ENCODE peak calls at places on chromosomes 1 and 21, in seven cellular contexts. T is psoas muscle, K is GM13977, J is tibial nerve, B is breast epithelium, N is dorsolateral prefrontal cortex, W is IMR-90. M is an unnamed sample.

GRCh38 chr1:15100369-15101111 is 53.0 kb upstream of the TMEM51 start:
- DNase-seq in T (no peak), K (peak), J (peak), B (no peak), N (peak), W (peak), M (no peak)

GRCh38 chr1:153430561-153430960 is 14.2 kb downstream of the S100A7A start:
- DNase-seq in T (no peak), K (no peak), J (no peak), B (no peak), N (no peak), W (no peak), M (no peak)

GRCh38 chr21:40471103-40471502 is 375.9 kb downstream of the DSCAM start:
- DNase-seq in T (no peak), K (no peak), J (no peak), B (no peak), N (no peak), W (no peak), M (no peak)

GRCh38 chr1:212973426-212973825 is 23.1 kb downstream of the VASH2 start:
- DNase-seq in T (no peak), K (no peak), J (no peak), B (no peak), N (no peak), W (no peak), M (no peak)

GRCh38 chr1:84855168-84855567 is 37.8 kb downstream of the LPAR3 start:
- DNase-seq in T (no peak), K (no peak), J (no peak), B (no peak), N (no peak), W (peak), M (no peak)

GRCh38 chr1:2558420-2558819 is 2.2 kb downstream of the TNFRSF14 start:
- DNase-seq in T (no peak), K (no peak), J (no peak), B (no peak), N (no peak), W (no peak), M (no peak)

GRCh38 chr1:184483101-184483813 is 96.4 kb downstream of the C1orf21 start:
- DNase-seq in T (peak), K (no peak), J (peak), B (peak), N (no peak), W (peak), M (peak)

GRCh38 chr1:230425252-230426061 is 675 bp downstream of the PGBD5 start:
- DNase-seq in T (no peak), K (peak), J (no peak), B (no peak), N (peak), W (no peak), M (no peak)

GRCh38 chr1:26411624-26412074 is 1.0 kb downstream of the LIN28A start:
- DNase-seq in T (no peak), K (no peak), J (no peak), B (no peak), N (no peak), W (no peak), M (no peak)

GRCh38 chr1:235423214-235423652 is 56.0 kb downstream of the TBCE start:
- DNase-seq in T (no peak), K (peak), J (no peak), B (no peak), N (no peak), W (no peak), M (no peak)

GRCh38 chr1:223846668-223847007 is 891 bp upstream of the TP53BP2 start:
- DNase-seq in T (no peak), K (no peak), J (no peak), B (no peak), N (no peak), W (no peak), M (no peak)

GRCh38 chr1:76713535-76713934 is 153.7 kb upstream of the ST6GALNAC5 start:
- DNase-seq in T (no peak), K (no peak), J (no peak), B (no peak), N (no peak), W (no peak), M (no peak)

GRCh38 chr1:42175314-42176054 is 10.9 kb upstream of the GUCA2A start:
- DNase-seq in T (no peak), K (no peak), J (no peak), B (no peak), N (no peak), W (no peak), M (no peak)

GRCh38 chr1:45954401-45954847 is 151.0 kb downstream of the MAST2 start:
- DNase-seq in T (no peak), K (no peak), J (no peak), B (no peak), N (no peak), W (peak), M (peak)

GRCh38 chr1:24912359-24913273 is 17.5 kb downstream of the RUNX3 start:
- DNase-seq in T (no peak), K (no peak), J (no peak), B (no peak), N (no peak), W (no peak), M (no peak)

GRCh38 chr1:47690341-47691244 is 252.7 kb downstream of the FOXD2 start:
- DNase-seq in T (no peak), K (no peak), J (no peak), B (no peak), N (no peak), W (no peak), M (no peak)

GRCh38 chr1:22255341-22256212 is 112.7 kb upstream of the WNT4 start:
- DNase-seq in T (no peak), K (no peak), J (no peak), B (no peak), N (no peak), W (no peak), M (no peak)

GRCh38 chr21:33036430-33037162 is 10.9 kb downstream of the OLIG2 start:
- DNase-seq in T (no peak), K (peak), J (no peak), B (no peak), N (no peak), W (peak), M (no peak)

GRCh38 chr1:190119683-190120082 is 358.0 kb downstream of the BRINP3 start:
- DNase-seq in T (no peak), K (no peak), J (no peak), B (no peak), N (no peak), W (no peak), M (no peak)

GRCh38 chr1:115373305-115373704 is 35.3 kb upstream of the NGF start:
- DNase-seq in T (no peak), K (no peak), J (no peak), B (no peak), N (no peak), W (peak), M (peak)

GRCh38 chr1:2358651-2359640 is 32.4 kb downstream of the MORN1 start:
- DNase-seq in T (no peak), K (no peak), J (no peak), B (no peak), N (no peak), W (no peak), M (no peak)

GRCh38 chr1:40267767-40268187 is 9.7 kb downstream of the ZMPSTE24 start:
- DNase-seq in T (no peak), K (no peak), J (no peak), B (no peak), N (no peak), W (peak), M (peak)

GRCh38 chr1:1051127-1051810 is 22.8 kb downstream of the RNF223 start:
- DNase-seq in T (no peak), K (no peak), J (no peak), B (no peak), N (no peak), W (no peak), M (no peak)

GRCh38 chr21:39014751-39015150 is 168.5 kb downstream of the PSMG1 start:
- DNase-seq in T (no peak), K (no peak), J (no peak), B (no peak), N (no peak), W (peak), M (peak)

GRCh38 chr1:55156608-55157007 is 58.6 kb downstream of the USP24 start:
- DNase-seq in T (no peak), K (no peak), J (no peak), B (no peak), N (no peak), W (no peak), M (no peak)

GRCh38 chr1:2290595-2291510 is 62.7 kb downstream of the SKI start:
- DNase-seq in T (peak), K (peak), J (peak), B (peak), N (peak), W (peak), M (peak)

GRCh38 chr1:230408971-230409370 is 17.2 kb downstream of the PGBD5 start:
- DNase-seq in T (no peak), K (no peak), J (no peak), B (no peak), N (no peak), W (no peak), M (no peak)

GRCh38 chr1:231923461-231924132 is 297.0 kb downstream of the DISC1 start:
- DNase-seq in T (no peak), K (no peak), J (no peak), B (no peak), N (peak), W (peak), M (no peak)

GRCh38 chr1:199226163-199226562 is 587.3 kb downstream of the PTPRC start:
- DNase-seq in T (no peak), K (peak), J (no peak), B (no peak), N (no peak), W (peak), M (no peak)

GRCh38 chr1:4778056-4778455 is 123.6 kb downstream of the AJAP1 start:
- DNase-seq in T (no peak), K (no peak), J (peak), B (no peak), N (peak), W (no peak), M (no peak)

GRCh38 chr1:92169161-92169560 is 48.6 kb upstream of the C1orf146 start:
- DNase-seq in T (no peak), K (no peak), J (no peak), B (no peak), N (no peak), W (no peak), M (no peak)

GRCh38 chr1:81424816-81425215 is 375.9 kb upstream of the ADGRL2 start:
- DNase-seq in T (no peak), K (no peak), J (no peak), B (no peak), N (no peak), W (no peak), M (no peak)

GRCh38 chr1:81420760-81421159 is 380.0 kb upstream of the ADGRL2 start:
- DNase-seq in T (no peak), K (no peak), J (no peak), B (no peak), N (no peak), W (no peak), M (no peak)

GRCh38 chr1:81428998-81429397 is 371.7 kb upstream of the ADGRL2 start:
- DNase-seq in T (no peak), K (no peak), J (no peak), B (no peak), N (no peak), W (no peak), M (no peak)

GRCh38 chr1:81424056-81424455 is 376.7 kb upstream of the ADGRL2 start:
- DNase-seq in T (no peak), K (no peak), J (no peak), B (no peak), N (no peak), W (peak), M (no peak)
- TF ChIP-seq CTCF in T (no peak), K (no peak), J (no peak), B (no peak), N (no peak), W (no peak), M (no peak)

DNA sequence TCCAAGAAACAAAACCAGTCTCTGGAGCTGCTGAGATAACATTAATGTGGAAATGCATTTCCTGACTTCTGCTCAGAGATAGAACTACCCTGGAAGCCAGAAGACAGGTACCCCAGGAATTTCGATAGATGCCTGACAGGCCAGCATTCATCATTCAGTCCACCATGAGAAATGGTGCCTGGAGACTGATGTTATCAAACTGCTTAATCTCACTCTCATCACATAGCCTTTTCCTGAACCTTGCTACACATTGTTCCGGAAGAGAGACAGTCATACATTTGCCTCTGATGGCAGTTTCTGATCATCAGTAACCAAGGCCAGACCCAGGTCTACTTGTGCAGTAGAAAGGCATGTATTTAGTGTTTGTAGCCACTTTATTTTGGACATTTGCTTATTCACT is 485.6 kb downstream of the NUF2 start:
- DNase-seq in T (no peak), K (no peak), J (no peak), B (no peak), N (no peak), W (no peak), M (no peak)
- TF ChIP-seq CTCF in T (no peak), K (no peak), J (no peak), B (no peak), N (no peak), W (no peak), M (no peak)

GRCh38 chr1:29245876-29246275 is 9.6 kb downstream of the PTPRU start:
- DNase-seq in T (no peak), K (no peak), J (no peak), B (no peak), N (peak), W (peak), M (no peak)
- TF ChIP-seq CTCF in T (no peak), K (peak), J (no peak), B (peak), N (peak), W (peak), M (peak)

DNA sequence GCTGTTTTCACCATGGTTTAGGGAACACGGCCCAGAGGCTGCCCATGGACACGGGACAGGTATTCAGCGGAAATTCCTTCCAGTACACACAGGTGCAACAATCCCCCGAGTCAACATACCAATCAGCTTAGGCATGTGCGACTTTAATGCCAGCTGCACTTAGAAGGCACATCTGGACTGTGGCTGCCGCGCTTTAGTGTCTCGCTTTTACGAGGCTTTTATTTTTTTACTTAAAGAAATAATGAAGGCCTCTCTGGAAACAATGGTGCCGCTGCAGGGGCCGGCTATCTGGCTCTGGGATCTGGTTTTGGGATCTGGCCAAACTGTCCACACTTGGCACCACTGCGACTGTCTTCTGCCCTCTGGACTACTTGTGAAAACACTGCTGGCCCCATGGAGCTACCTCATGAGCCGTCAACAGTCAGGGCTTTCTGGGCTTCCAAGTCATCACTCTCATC is 55.5 kb downstream of the SLC66A1 start:
- DNase-seq in T (no peak), K (no peak), J (no peak), B (peak), N (no peak), W (no peak), M (no peak)
- TF ChIP-seq CTCF in T (no peak), K (no peak), J (no peak), B (no peak), N (no peak), W (no peak), M (no peak)

GRCh38 chr1:71526824-71527223 is 446.0 kb upstream of the ZRANB2 start:
- DNase-seq in T (no peak), K (no peak), J (no peak), B (no peak), N (no peak), W (no peak), M (no peak)

GRCh38 chr1:71522721-71523120 is 441.9 kb upstream of the ZRANB2 start:
- DNase-seq in T (no peak), K (no peak), J (no peak), B (no peak), N (no peak), W (no peak), M (no peak)

DNA sequence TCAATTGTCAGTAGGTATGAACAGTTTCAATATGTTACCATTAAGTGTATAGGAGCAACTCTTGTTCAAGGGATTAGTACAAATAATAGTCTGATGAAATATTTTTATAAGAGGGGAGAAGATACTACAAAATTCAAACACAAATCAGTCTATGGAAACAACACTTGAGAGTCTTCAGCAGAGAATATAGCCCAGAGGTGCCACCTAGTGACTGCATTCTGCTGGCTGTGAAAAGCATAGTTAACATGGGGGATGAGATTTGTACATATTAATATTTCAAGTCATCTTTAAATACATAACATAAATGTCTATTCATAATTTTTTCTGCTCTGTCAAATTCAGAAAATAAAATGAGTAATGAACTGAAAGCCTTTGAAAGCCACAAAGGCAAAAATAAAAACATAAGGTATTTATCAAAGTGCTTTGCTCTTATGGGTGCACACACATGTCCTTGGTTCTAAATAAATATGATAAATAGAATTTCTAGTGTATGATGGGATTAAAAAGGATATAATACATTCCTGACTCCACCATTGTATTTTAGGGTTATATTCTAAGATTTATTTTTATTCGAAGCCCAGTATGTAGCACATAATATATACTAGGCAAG is 440.9 kb upstream of the ZRANB2 start:
- DNase-seq in T (peak), K (peak), J (peak), B (no peak), N (peak), W (peak), M (peak)
- TF ChIP-seq CTCF in T (peak), K (peak), J (no peak), B (peak), N (peak), W (peak), M (peak)

GRCh38 chr1:150486966-150487762 is at the start of gene TARS2:
- DNase-seq in T (peak), K (peak), J (peak), B (peak), N (peak), W (peak), M (peak)
- TF ChIP-seq CTCF in T (peak), K (no peak), J (peak), B (peak), N (peak), W (peak), M (no peak)

GRCh38 chr1:233730809-233731208 is 116.9 kb downstream of the KCNK1 start:
- DNase-seq in T (no peak), K (no peak), J (no peak), B (no peak), N (no peak), W (no peak), M (no peak)
- TF ChIP-seq CTCF in T (no peak), K (no peak), J (no peak), B (no peak), N (no peak), W (no peak), M (no peak)